ENCODE peak calls at places on chromosome 10, in ten cellular contexts. J is HCT116, F is WTC11, D is SK-N-SH, I is HepG2, Q is endothelial cell of umbilical vein, M is H1, L is K562, N is NB4, S is GM12878. Y is an unnamed sample.

GRCh38 chr10:125060851-125061556 is 99.4 kb downstream of the CTBP2 start:
- DNase-seq in F (peak; percentile 74), N (peak; percentile 63), I (peak; percentile 35), Q (peak; percentile 80), D (peak; percentile 86), J (peak; percentile 40), M (peak; percentile 85), L (no peak), S (no peak), Y (peak; percentile 64)

GRCh38 chr10:90398551-90398950 is 459.3 kb downstream of the HTR7 start:
- DNase-seq in F (no peak), L (no peak), S (no peak), M (no peak), Q (peak; percentile 81), J (no peak), N (no peak), D (no peak), I (no peak), Y (no peak)

GRCh38 chr10:132698761-132699391 is 87.1 kb downstream of the NKX6-2 start:
- DNase-seq in F (no peak), M (no peak), Q (no peak), I (no peak), N (no peak), S (no peak), D (no peak), L (no peak), J (no peak), Y (no peak)

GRCh38 chr10:76736848-76737495 is 900.6 kb downstream of the KCNMA1 start:
- DNase-seq in D (peak; percentile 5), I (no peak), N (no peak), L (no peak), S (no peak), F (no peak), Q (no peak), J (no peak), M (no peak), Y (no peak)

GRCh38 chr10:30435068-30435422 is 1.1 kb downstream of the MAP3K8 start:
- DNase-seq in L (no peak), I (no peak), J (no peak), N (peak; percentile 66), S (no peak), F (no peak), D (no peak), M (no peak), Q (no peak), Y (peak; percentile 52)

GRCh38 chr10:96585726-96586418 is 940 bp downstream of the TM9SF3 start:
- DNase-seq in J (no peak), N (peak; percentile 34), L (no peak), Q (peak; percentile 41), F (no peak), M (no peak), I (no peak), S (no peak), D (no peak), Y (no peak)

GRCh38 chr10:96043157-96043894 is at the start of gene CCNJ:
- DNase-seq in M (peak; percentile 90), S (peak; percentile 39), F (peak; percentile 88), I (peak; percentile 84), L (peak; percentile 97), D (peak; percentile 99), Q (peak; percentile 91), N (peak; percentile 95), J (peak; percentile 77), Y (peak; percentile 91)

GRCh38 chr10:91034494-91035157 is 113.7 kb upstream of the ANKRD1 start:
- DNase-seq in L (no peak), I (peak; percentile 9), M (no peak), D (no peak), J (no peak), F (no peak), S (no peak), Q (peak; percentile 66), N (no peak), Y (no peak)

GRCh38 chr10:84296071-84296981 is 32.1 kb upstream of the CCSER2 start:
- DNase-seq in D (no peak), I (no peak), L (no peak), N (no peak), S (no peak), Q (peak; percentile 93), M (no peak), F (peak; percentile 21), J (no peak), Y (no peak)

GRCh38 chr10:127834791-127835190 is 58.0 kb downstream of the CLRN3 start:
- DNase-seq in N (no peak), Q (no peak), D (no peak), L (no peak), I (no peak), J (no peak), F (no peak), M (no peak), S (no peak), Y (no peak)

GRCh38 chr10:12634532-12634931 is 285.2 kb downstream of the CAMK1D start:
- DNase-seq in L (no peak), M (no peak), J (no peak), I (no peak), S (no peak), Q (no peak), N (no peak), F (no peak), D (no peak), Y (no peak)

GRCh38 chr10:34094146-34094696 is 720.9 kb downstream of the PARD3 start:
- DNase-seq in N (no peak), I (no peak), F (no peak), S (no peak), J (no peak), D (no peak), L (no peak), Q (no peak), M (no peak), Y (no peak)

GRCh38 chr10:59055046-59055445 is 121.4 kb upstream of the PHYHIPL start:
- DNase-seq in F (no peak), J (no peak), M (no peak), I (no peak), S (no peak), Q (no peak), L (no peak), D (no peak), N (no peak), Y (no peak)

GRCh38 chr10:114356786-114357588 is 47.3 kb downstream of the AFAP1L2 start:
- DNase-seq in N (no peak), F (no peak), S (no peak), J (no peak), Q (peak; percentile 50), D (no peak), L (no peak), M (no peak), I (no peak), Y (no peak)

GRCh38 chr10:42875792-42876191 is 93.2 kb downstream of the BMS1 start:
- DNase-seq in N (no peak), L (no peak), D (peak; percentile 59), F (no peak), I (no peak), J (no peak), S (no peak), Q (no peak), M (no peak), Y (no peak)

GRCh38 chr10:26773633-26774032 is 76.1 kb downstream of the PDSS1 start:
- DNase-seq in D (no peak), L (no peak), N (no peak), I (no peak), M (no peak), F (no peak), J (no peak), S (no peak), Q (no peak), Y (no peak)

GRCh38 chr10:123009105-123009805 is 449 bp downstream of the ACADSB start:
- DNase-seq in S (no peak), Q (peak; percentile 19), L (peak; percentile 50), D (peak; percentile 66), I (no peak), F (peak; percentile 27), N (peak; percentile 25), J (no peak), M (no peak), Y (no peak)

GRCh38 chr10:10270071-10270470 is 747.6 kb upstream of the CELF2 start:
- DNase-seq in L (no peak), I (no peak), Q (no peak), J (no peak), M (no peak), F (no peak), N (no peak), S (no peak), D (no peak), Y (no peak)
- TF ChIP-seq MAX in L (no peak), I (no peak), Q (no peak), J (no peak), M (no peak), F (no peak), N (no peak), S (no peak), D (no peak), Y (no peak)

DNA sequence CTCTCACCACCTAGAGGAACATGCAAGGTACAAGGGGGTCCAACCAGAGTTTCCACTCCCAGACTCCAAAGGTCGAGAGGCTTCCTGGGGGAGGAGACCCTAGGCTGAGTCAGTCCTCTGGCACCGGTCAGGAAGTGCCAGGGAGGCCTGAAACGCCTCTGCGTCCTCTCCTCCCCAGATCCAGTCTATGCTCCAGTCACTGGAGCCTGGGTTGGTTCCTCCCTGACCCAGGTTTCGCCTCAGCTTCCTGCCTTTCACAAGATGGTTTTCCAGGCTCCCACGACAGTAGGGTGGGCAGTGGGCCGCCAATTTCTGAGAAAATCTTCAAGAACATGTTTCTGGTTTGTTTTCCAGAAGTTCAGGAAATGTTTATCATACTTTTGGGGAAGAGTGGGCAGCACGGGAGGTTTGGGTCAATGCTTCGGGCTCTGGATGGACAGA is 30.0 kb downstream of the DUSP5 start:
- DNase-seq in F (no peak), S (no peak), N (no peak), M (no peak), Q (peak; percentile 82), L (no peak), I (peak; percentile 60), D (no peak), J (no peak), Y (no peak)
- TF ChIP-seq MAX in F (no peak), S (no peak), N (no peak), M (no peak), Q (no peak), L (no peak), I (no peak), D (no peak), J (no peak), Y (no peak)

GRCh38 chr10:86583983-86584382 is 62.4 kb upstream of the WAPL start:
- DNase-seq in I (peak; percentile 24), M (peak; percentile 61), N (peak; percentile 33), F (peak; percentile 61), J (no peak), Q (no peak), L (peak; percentile 25), S (no peak), D (no peak), Y (peak; percentile 31)
- TF ChIP-seq MAX in I (no peak), M (no peak), N (no peak), F (no peak), J (no peak), Q (no peak), L (no peak), S (no peak), D (no peak), Y (no peak)

DNA sequence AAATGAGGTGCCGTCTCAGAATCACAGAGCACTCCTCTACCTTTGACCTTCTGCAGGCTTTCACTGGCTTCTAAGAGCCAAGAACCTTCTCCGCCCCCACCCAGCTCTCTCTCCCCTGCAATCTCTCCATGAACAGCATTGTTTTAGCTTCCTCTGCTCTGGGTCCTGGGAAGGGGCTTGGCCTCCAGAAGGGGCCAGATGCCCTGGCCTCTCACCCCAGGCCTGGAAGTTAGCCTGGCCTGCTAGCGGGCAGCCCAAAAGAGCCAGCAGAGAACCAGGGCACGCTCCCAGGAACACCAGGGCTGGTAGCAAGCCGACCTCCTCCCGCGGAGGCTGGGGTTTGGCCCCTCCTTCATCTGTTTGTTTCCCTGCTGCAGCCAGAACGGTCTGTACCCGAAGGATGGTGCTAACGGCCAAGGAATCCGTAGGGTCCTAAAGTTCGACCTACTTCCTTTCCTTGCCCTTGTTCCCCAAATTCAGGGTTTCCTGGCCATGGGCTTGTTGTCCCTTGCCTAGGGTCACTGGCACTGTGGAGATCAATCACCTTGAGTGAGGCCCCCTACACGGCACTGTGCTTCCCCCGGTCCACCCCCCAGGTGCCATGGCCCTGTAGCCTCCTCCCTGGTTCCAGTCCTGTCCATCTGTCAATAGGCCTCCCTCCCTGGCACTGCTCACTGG is 18.7 kb upstream of the DDIT4 start:
- DNase-seq in S (no peak), N (peak; percentile 87), L (peak; percentile 82), D (peak; percentile 84), Q (peak; percentile 52), M (peak; percentile 80), I (no peak), J (no peak), F (peak; percentile 78), Y (peak; percentile 87)
- TF ChIP-seq MAX in S (no peak), N (peak; percentile 50), L (peak; percentile 36), D (no peak), Q (no peak), M (peak; percentile 54), I (peak; percentile 29), J (no peak), F (peak; percentile 54), Y (peak; percentile 64)

Y was measured in A549.